ENCODE peak calls at places on chromosome 4, in six cellular contexts. I is neuronal stem cell, E is mesenchymal stem cell, J is H1, N is H9, X is IMR-90. D is an unnamed sample.

GRCh38 chr4:149784018-149784417 is 31.6 kb downstream of the IQCM start:
- DNase-seq in N (no peak), I (no peak), E (peak; percentile 23), J (no peak), X (peak; percentile 32), D (no peak)

GRCh38 chr4:60452259-60452658 is 747.9 kb upstream of the ADGRL3 start:
- DNase-seq in E (no peak), X (no peak), I (no peak), N (no peak), J (no peak), D (no peak)

GRCh38 chr4:150211821-150212445 is 133.7 kb downstream of the DCLK2 start:
- DNase-seq in I (no peak), J (no peak), E (peak; percentile 42), N (no peak), X (no peak), D (no peak)

GRCh38 chr4:74671074-74671698 is 123.1 kb downstream of the BTC start:
- DNase-seq in J (peak; percentile 31), I (peak; percentile 45), E (peak; percentile 74), X (peak; percentile 64), N (peak; percentile 61), D (peak; percentile 70)

GRCh38 chr4:71184195-71184781 is 154.5 kb upstream of the SLC4A4 start:
- DNase-seq in E (peak; percentile 71), N (peak; percentile 28), I (peak; percentile 46), J (no peak), X (peak; percentile 75), D (peak; percentile 71)

GRCh38 chr4:43968041-43968440 is 480.6 kb downstream of the KCTD8 start:
- DNase-seq in I (no peak), J (no peak), E (no peak), X (no peak), N (no peak), D (no peak)

GRCh38 chr4:109559625-109559982 is 442 bp upstream of the MCUB start:
- DNase-seq in J (no peak), X (no peak), E (no peak), N (peak; percentile 60), I (no peak), D (peak; percentile 71)

GRCh38 chr4:125529071-125529470 is 214.3 kb downstream of the FAT4 start:
- DNase-seq in X (peak; percentile 3), E (no peak), J (no peak), I (no peak), N (no peak), D (no peak)

GRCh38 chr4:48985976-48986653 is at the start of gene CWH43:
- DNase-seq in E (no peak), N (peak; percentile 73), X (no peak), I (peak; percentile 12), J (peak; percentile 36), D (peak; percentile 53)

GRCh38 chr4:42330291-42330690 is 67.0 kb upstream of the SHISA3 start:
- DNase-seq in I (no peak), X (no peak), J (no peak), N (no peak), E (peak; percentile 22), D (no peak)

GRCh38 chr4:185286571-185286970 is 77.2 kb downstream of the SNX25 start:
- DNase-seq in E (no peak), I (no peak), J (no peak), N (no peak), X (peak; percentile 32), D (no peak)

GRCh38 chr4:99573735-99574368 is 772 bp upstream of the MTTP start:
- DNase-seq in X (no peak), I (no peak), J (no peak), E (no peak), N (no peak), D (no peak)

GRCh38 chr4:140968371-140968770 is 164.9 kb downstream of the RNF150 start:
- DNase-seq in E (no peak), X (no peak), N (no peak), J (no peak), I (no peak), D (no peak)

GRCh38 chr4:183348706-183349659 is 26.8 kb upstream of the CLDN24 start:
- DNase-seq in I (no peak), J (no peak), E (peak; percentile 92), N (no peak), X (peak; percentile 95), D (peak; percentile 77)

GRCh38 chr4:142473960-142474338 is 372.2 kb downstream of the INPP4B start:
- DNase-seq in E (no peak), X (no peak), N (no peak), I (no peak), J (no peak), D (no peak)

GRCh38 chr4:118389731-118390520 is 37.1 kb upstream of the PRSS12 start:
- DNase-seq in I (no peak), J (no peak), E (no peak), N (no peak), X (peak; percentile 58), D (no peak)

GRCh38 chr4:99651811-99652545 is 5.7 kb downstream of the C4orf54 start:
- DNase-seq in E (no peak), I (no peak), X (no peak), N (no peak), J (no peak), D (no peak)

GRCh38 chr4:94352996-94353395 is 10.4 kb upstream of the HPGDS start:
- DNase-seq in E (no peak), I (no peak), X (no peak), N (no peak), J (no peak), D (no peak)

GRCh38 chr4:186723207-186724047 is at the start of gene FAT1:
- DNase-seq in X (peak; percentile 71), N (peak; percentile 56), E (peak; percentile 86), J (no peak), I (peak; percentile 84), D (peak; percentile 87)

GRCh38 chr4:38574559-38575333 is 89.3 kb upstream of the KLF3 start:
- DNase-seq in E (no peak), X (no peak), N (no peak), J (no peak), I (no peak), D (no peak)

GRCh38 chr4:83558693-83559092 is 22.8 kb downstream of the GPAT3 start:
- DNase-seq in J (no peak), X (peak; percentile 49), N (no peak), E (peak; percentile 40), I (no peak), D (no peak)

GRCh38 chr4:83810428-83810827 is 274.5 kb downstream of the GPAT3 start:
- DNase-seq in N (no peak), E (no peak), J (no peak), I (no peak), X (peak; percentile 60), D (no peak)

GRCh38 chr4:108018038-108018883 is 28.6 kb downstream of the HADH start:
- DNase-seq in N (peak; percentile 76), I (peak; percentile 82), E (peak; percentile 81), X (peak; percentile 77), J (peak; percentile 19), D (peak; percentile 81)

GRCh38 chr4:82515705-82516104 is 46.1 kb downstream of the TMEM150C start:
- DNase-seq in J (no peak), N (no peak), X (peak; percentile 63), I (no peak), E (peak; percentile 18), D (no peak)

GRCh38 chr4:184416913-184417734 is 57.2 kb downstream of the IRF2 start:
- DNase-seq in N (no peak), X (peak; percentile 14), E (peak; percentile 52), I (no peak), J (no peak), D (no peak)

GRCh38 chr4:146949559-146949958 is 3.9 kb upstream of the TTC29 start:
- DNase-seq in X (no peak), J (no peak), E (no peak), N (no peak), I (no peak), D (no peak)

GRCh38 chr4:2417196-2417764 is 1.2 kb downstream of the ZFYVE28 start:
- DNase-seq in E (peak; percentile 35), X (no peak), J (no peak), N (no peak), I (no peak), D (no peak)

GRCh38 chr4:118265312-118266144 is 87.3 kb downstream of the PRSS12 start:
- DNase-seq in J (no peak), I (no peak), X (no peak), E (no peak), N (peak; percentile 40), D (no peak)

GRCh38 chr4:153142700-153143438 is 61.4 kb upstream of the TRIM2 start:
- DNase-seq in N (peak; percentile 72), X (peak; percentile 73), J (no peak), E (peak; percentile 83), I (peak; percentile 42), D (peak; percentile 92)

GRCh38 chr4:54843106-54843505 is 185.3 kb downstream of the KIT start:
- DNase-seq in J (no peak), E (no peak), I (no peak), X (no peak), N (no peak), D (peak; percentile 10)
- H3K27me3 ChIP-seq in J (no peaks in the 10 kb centered on the region), E (peaks cover 16% of the 10 kb centered on the region), I (no peaks in the 10 kb centered on the region), X (peaks cover 5% of the 10 kb centered on the region), N (no peaks in the 10 kb centered on the region), D (no peaks in the 10 kb centered on the region)

GRCh38 chr4:10981611-10982010 is 297.0 kb upstream of the CLNK start:
- DNase-seq in E (no peak), J (no peak), I (no peak), N (no peak), X (no peak), D (peak; percentile 71)
- H2BK15ac ChIP-seq in E (no peak overlapping the region), J (no peak overlapping the region), I (no peak overlapping the region), N (no peak overlapping the region), X (no peak overlapping the region), D (no peak overlapping the region)

GRCh38 chr4:7094931-7095330 is 27.1 kb upstream of the GRPEL1 start:
- DNase-seq in N (no peak), I (no peak), X (no peak), J (no peak), E (no peak), D (no peak)
- H3K27me3 ChIP-seq in N (peaks cover 11% of the 10 kb centered on the region), I (peaks cover 3% of the 10 kb centered on the region), X (peaks cover 43% of the 10 kb centered on the region), J (peaks cover 20% of the 10 kb centered on the region), E (peaks cover 15% of the 10 kb centered on the region), D (peaks cover 11% of the 10 kb centered on the region)

GRCh38 chr4:170003071-170004070 is 22.8 kb downstream of the MFAP3L start:
- DNase-seq in I (no peak), N (no peak), J (no peak), E (no peak), X (no peak), D (peak; percentile 45)

GRCh38 chr4:169996379-169997245 is 29.6 kb downstream of the MFAP3L start:
- DNase-seq in X (no peak), I (no peak), E (no peak), J (no peak), N (no peak), D (no peak)

GRCh38 chr4:170001688-170002267 is 24.4 kb downstream of the MFAP3L start:
- DNase-seq in X (no peak), J (no peak), E (no peak), I (no peak), N (no peak), D (peak; percentile 79)

GRCh38 chr4:170004656-170005250 is 21.4 kb downstream of the MFAP3L start:
- DNase-seq in N (no peak), X (no peak), E (no peak), I (peak; percentile 42), J (no peak), D (peak; percentile 39)

DNA sequence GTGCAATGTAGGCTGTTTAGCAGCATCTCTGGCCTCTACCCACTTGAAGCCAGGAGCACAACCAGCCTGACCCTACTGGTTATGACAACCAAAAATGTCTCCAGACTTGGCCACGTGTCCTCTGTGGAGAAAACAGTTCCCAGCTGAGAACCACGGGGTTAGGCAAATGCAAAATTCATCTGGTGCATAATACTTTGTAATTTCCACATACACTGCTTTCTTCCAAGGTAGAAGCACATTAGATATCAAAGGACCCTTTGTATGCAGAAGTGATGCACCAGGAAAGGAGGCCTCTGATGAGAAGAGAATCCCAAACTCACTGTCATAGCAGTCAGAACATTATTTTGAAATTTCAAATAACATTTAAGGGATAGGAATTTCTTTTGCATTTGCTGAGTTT is 26.3 kb downstream of the MFAP3L start:
- DNase-seq in N (no peak), E (no peak), I (no peak), X (no peak), J (no peak), D (no peak)
- H2BK15ac ChIP-seq in N (no peak overlapping the region), E (no peak overlapping the region), I (no peak overlapping the region), X (no peak overlapping the region), J (no peak overlapping the region), D (no peak overlapping the region)